ENCODE peak calls at places on chromosomes 5 and 9, in five cellular contexts. P, B, E, C and I are unnamed samples.

GRCh38 chr5:96031811-96032261 is 70.2 kb upstream of the ELL2 start:
- DNase-seq in P (no peak), B (no peak), E (no peak), C (no peak), I (peak; percentile 16)

GRCh38 chr5:175387144-175387543 is 56.8 kb downstream of the DRD1 start:
- DNase-seq in P (no peak), B (no peak), E (no peak), C (no peak), I (no peak)

GRCh38 chr5:75051217-75051751 is 1.1 kb downstream of the GCNT4 start:
- DNase-seq in P (no peak), B (no peak), E (no peak), C (no peak), I (no peak)

GRCh38 chr5:173925449-173926071 is 37.4 kb downstream of the CPEB4 start:
- DNase-seq in P (peak; percentile 42), B (peak; percentile 38), E (no peak), C (peak; percentile 53), I (no peak)

GRCh38 chr5:68968426-68968825 is 125.4 kb upstream of the SLC30A5 start:
- DNase-seq in P (no peak), B (no peak), E (no peak), C (no peak), I (no peak)

GRCh38 chr5:100690036-100690560 is 154.9 kb downstream of the FAM174A start:
- DNase-seq in P (no peak), B (no peak), E (no peak), C (no peak), I (no peak)

GRCh38 chr5:72149742-72150141 is 42.5 kb downstream of the MAP1B start:
- DNase-seq in P (no peak), B (no peak), E (no peak), C (no peak), I (no peak)

GRCh38 chr5:171806976-171807823 is 21.6 kb downstream of the SMIM23 start:
- DNase-seq in P (no peak), B (no peak), E (no peak), C (no peak), I (no peak)

GRCh38 chr9:38131729-38132128 is 62.7 kb upstream of the SHB start:
- DNase-seq in P (no peak), B (no peak), E (no peak), C (no peak), I (no peak)

GRCh38 chr5:147169399-147169798 is 65.4 kb upstream of the STK32A start:
- DNase-seq in P (no peak), B (no peak), E (no peak), C (no peak), I (no peak)

GRCh38 chr5:110751902-110752762 is 13.3 kb downstream of the SLC25A46 start:
- DNase-seq in P (no peak), B (no peak), E (no peak), C (no peak), I (no peak)
- TF ChIP-seq POLR2A in P (no peak), B (no peak), E (no peak), C (no peak), I (no peak)

DNA sequence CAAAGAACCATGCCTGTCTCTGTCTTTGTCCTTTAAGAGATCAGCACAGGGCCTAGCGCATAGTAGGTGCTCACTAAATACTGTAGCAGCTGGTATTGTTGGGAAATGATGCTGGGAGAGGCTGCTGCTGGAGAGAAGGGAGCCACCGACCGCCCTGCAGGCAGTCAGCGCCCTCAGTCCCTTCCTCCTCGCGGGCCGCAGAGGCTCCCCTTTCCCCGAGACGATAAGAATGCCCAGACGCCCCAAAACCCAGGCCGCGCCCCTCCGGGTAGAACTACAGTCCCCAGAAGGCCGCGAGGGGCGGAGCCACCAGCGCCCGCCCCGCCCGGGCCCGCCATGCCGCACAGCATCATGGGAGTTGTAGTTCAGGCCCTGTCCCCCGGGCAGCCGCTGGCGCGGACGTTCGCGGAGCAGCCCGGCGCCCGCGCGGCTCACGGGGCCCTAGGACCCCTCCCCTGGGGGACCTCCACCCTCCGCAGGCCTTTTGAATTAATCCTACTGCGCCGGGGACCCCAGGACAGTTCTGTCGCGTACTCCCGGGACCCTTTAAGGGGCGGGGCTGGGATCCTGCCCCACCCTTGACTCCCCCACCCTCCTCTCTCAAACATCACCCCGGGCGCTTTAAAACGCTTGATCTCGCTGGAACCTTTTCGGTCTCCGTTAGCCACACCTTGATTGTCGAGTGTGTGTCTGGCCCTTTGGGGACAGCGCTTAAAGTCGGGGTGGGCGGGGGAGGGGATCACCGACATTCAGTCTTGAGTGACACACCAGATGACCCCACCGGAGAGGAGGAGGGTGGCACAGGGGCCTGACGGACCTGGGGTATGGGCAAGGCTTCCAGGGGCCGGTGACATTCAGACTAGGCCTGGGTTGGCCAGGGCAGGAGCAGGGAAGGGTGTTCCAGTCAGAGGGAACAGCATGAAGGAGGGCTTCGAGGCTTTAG is 24.8 kb upstream of the IER5L start:
- DNase-seq in P (peak; percentile 89), B (peak; percentile 54), E (peak; percentile 97), C (peak; percentile 75), I (peak; percentile 51)
- TF ChIP-seq POLR2A in P (no peak), B (no peak), E (no peak), C (peak; percentile 58), I (no peak)

DNA sequence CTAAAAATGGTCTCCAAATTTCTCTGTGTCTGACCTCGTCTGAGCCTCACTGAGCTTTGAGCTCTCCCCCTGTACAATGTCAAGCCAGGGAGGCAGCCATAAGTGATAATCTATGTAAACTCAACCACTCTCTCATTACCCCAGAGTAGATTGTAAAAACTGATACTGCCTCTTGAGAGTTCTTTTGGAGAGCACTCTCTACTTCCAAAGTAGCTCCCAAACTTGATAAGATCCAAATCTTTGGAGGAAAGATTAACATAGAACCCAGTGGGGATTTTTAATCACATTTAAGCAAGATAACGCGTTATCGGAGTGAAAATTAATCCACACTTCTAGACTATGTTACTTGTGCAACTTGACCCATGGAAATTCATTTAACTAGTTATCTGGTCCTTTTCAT is 54.9 kb downstream of the TMEM167A start:
- DNase-seq in P (no peak), B (no peak), E (no peak), C (no peak), I (no peak)
- TF ChIP-seq POLR2A in P (no peak), B (no peak), E (no peak), C (no peak), I (no peak)

DNA sequence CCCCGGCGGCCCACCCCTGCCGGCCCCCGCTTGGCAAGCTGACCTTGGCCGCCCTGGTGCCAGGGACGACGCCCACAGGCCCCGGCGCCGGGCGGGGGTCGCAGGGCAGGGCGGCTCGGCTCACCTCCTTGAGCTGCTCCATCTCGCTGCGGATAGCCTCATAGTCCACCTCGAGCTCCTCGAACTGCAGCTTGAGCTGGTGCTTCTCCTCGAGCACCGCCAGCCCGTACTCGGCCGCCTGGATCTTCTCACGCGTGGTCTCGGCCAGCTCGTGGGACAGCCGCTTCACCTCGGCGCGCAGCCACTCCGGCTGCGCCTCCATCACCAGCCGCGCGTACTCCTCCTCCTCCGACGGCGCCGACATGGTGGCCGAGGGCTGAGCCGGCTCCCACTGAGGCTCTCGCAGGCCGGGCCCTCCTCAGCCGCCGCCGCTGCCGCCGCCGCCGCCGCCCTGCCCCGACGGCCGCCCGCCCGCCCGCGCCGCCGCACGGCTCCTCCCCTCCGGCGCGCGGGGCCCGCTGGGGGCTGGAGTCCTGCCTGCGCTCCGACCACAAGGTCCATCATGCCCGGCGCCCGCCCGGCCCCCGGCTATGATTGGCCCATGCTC is at the start of gene BICD2:
- DNase-seq in P (no peak), B (no peak), E (no peak), C (peak; percentile 26), I (no peak)
- TF ChIP-seq POLR2A in P (no peak), B (no peak), E (no peak), C (no peak), I (peak; percentile 47)

GRCh38 chr5:40406426-40407211 is 273.1 kb upstream of the PTGER4 start:
- DNase-seq in P (no peak), B (no peak), E (no peak), C (no peak), I (no peak)
- TF ChIP-seq POLR2A in P (no peak), B (no peak), E (no peak), C (no peak), I (no peak)

GRCh38 chr5:150164640-150165039 is 1.9 kb upstream of the CDX1 start:
- DNase-seq in P (no peak), B (no peak), E (no peak), C (peak; percentile 66), I (no peak)

GRCh38 chr5:150166193-150167162 is at the start of gene CDX1:
- DNase-seq in P (no peak), B (no peak), E (peak; percentile 82), C (no peak), I (no peak)

GRCh38 chr5:150168864-150169263 is 2.3 kb downstream of the CDX1 start:
- DNase-seq in P (no peak), B (no peak), E (no peak), C (no peak), I (no peak)

GRCh38 chr5:150167908-150168307 is 1.3 kb downstream of the CDX1 start:
- DNase-seq in P (no peak), B (no peak), E (no peak), C (no peak), I (no peak)

GRCh38 chr5:150167163-150167798 is 703 bp downstream of the CDX1 start:
- DNase-seq in P (no peak), B (no peak), E (peak; percentile 82), C (no peak), I (no peak)
- TF ChIP-seq POLR2A in P (no peak), B (no peak), E (no peak), C (no peak), I (no peak)

DNA sequence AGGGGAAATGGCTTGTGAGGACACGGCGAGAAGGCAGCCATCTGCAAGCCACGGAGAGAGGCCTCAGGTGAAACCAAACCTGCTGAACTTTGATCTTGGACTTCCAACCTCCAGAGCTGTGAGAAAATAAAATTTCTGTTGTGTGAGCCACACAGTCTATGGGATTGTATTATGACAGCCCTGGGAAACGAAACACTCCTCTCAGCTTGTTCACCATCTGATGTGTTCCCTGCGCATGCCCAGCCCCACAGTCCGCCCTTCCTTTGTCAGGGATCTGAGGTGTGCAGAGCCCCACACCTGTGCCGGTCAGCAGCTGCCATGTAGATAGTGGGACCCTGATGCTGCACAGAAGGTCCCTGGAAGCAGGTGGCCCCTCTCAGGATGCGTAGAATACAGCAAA is 34.1 kb downstream of the PLPP7 start:
- DNase-seq in P (peak; percentile 16), B (no peak), E (no peak), C (peak; percentile 6), I (no peak)
- TF ChIP-seq POLR2A in P (no peak), B (no peak), E (no peak), C (no peak), I (no peak)